ENCODE peak calls at places on chromosomes 13 and 19, in nine cellular contexts. T is ELF-1, S is left colon, Y is H54, L is NCI-H187, I is left cardiac atrium, A is AG08395, Z is choroid plexus epithelial cell, Q is germinal center. J is an unnamed sample.

GRCh38 chr13:40352385-40352778 is 314.1 kb downstream of the FOXO1 start:
- DNase-seq in T (no peak), S (no peak), Y (no peak), L (no peak), I (peak), A (peak), Z (peak), Q (no peak), J (no peak)

GRCh38 chr13:75985132-75985531 is 349.0 kb downstream of the LMO7 start:
- DNase-seq in T (peak), S (no peak), Y (no peak), L (no peak), I (no peak), A (no peak), Z (no peak), Q (no peak), J (no peak)

GRCh38 chr19:13574933-13575332 is 68.7 kb upstream of the CACNA1A start:
- DNase-seq in T (peak), S (no peak), Y (peak), L (no peak), I (no peak), A (peak), Z (no peak), Q (no peak), J (no peak)

GRCh38 chr13:50713849-50714248 is 129.6 kb downstream of the DLEU7 start:
- DNase-seq in T (no peak), S (peak), Y (peak), L (no peak), I (no peak), A (peak), Z (peak), Q (no peak), J (no peak)

GRCh38 chr19:45215391-45216191 is 29.6 kb downstream of the EXOC3L2 start:
- DNase-seq in T (no peak), S (no peak), Y (no peak), L (no peak), I (peak), A (no peak), Z (no peak), Q (no peak), J (peak)

GRCh38 chr19:57302020-57302465 is 18.2 kb upstream of the ZNF543 start:
- DNase-seq in T (peak), S (no peak), Y (peak), L (no peak), I (peak), A (peak), Z (peak), Q (no peak), J (no peak)

GRCh38 chr19:6556480-6556879 is 25.7 kb downstream of the TNFSF9 start:
- DNase-seq in T (no peak), S (no peak), Y (no peak), L (no peak), I (no peak), A (no peak), Z (peak), Q (no peak), J (no peak)

GRCh38 chr13:110784748-110785147 is 71.2 kb downstream of the ING1 start:
- DNase-seq in T (no peak), S (no peak), Y (no peak), L (no peak), I (no peak), A (no peak), Z (no peak), Q (no peak), J (no peak)

GRCh38 chr13:71814806-71815205 is 52.2 kb downstream of the DACH1 start:
- DNase-seq in T (no peak), S (no peak), Y (no peak), L (no peak), I (no peak), A (no peak), Z (no peak), Q (no peak), J (no peak)

GRCh38 chr13:96662036-96662435 is 332.2 kb downstream of the OXGR1 start:
- DNase-seq in T (no peak), S (no peak), Y (no peak), L (no peak), I (no peak), A (no peak), Z (peak), Q (no peak), J (no peak)

GRCh38 chr19:35755550-35756371 is 1.1 kb downstream of the HSPB6 start:
- DNase-seq in T (peak), S (peak), Y (no peak), L (no peak), I (peak), A (peak), Z (peak), Q (no peak), J (peak)

GRCh38 chr19:343941-344624 is 513 bp downstream of the MIER2 start:
- DNase-seq in T (peak), S (peak), Y (peak), L (no peak), I (no peak), A (peak), Z (peak), Q (no peak), J (no peak)

GRCh38 chr13:108427355-108427754 is 157.8 kb downstream of the TNFSF13B start:
- DNase-seq in T (no peak), S (no peak), Y (no peak), L (no peak), I (no peak), A (no peak), Z (no peak), Q (no peak), J (no peak)

GRCh38 chr19:1153891-1154730 is 20.0 kb downstream of the SBNO2 start:
- DNase-seq in T (no peak), S (no peak), Y (no peak), L (no peak), I (no peak), A (no peak), Z (no peak), Q (no peak), J (no peak)

GRCh38 chr13:34884366-34884765 is 57.7 kb upstream of the NBEA start:
- DNase-seq in T (no peak), S (no peak), Y (no peak), L (no peak), I (no peak), A (no peak), Z (no peak), Q (no peak), J (no peak)

GRCh38 chr19:9913237-9914000 is 22.9 kb downstream of the OLFM2 start:
- DNase-seq in T (no peak), S (no peak), Y (no peak), L (no peak), I (peak), A (peak), Z (no peak), Q (no peak), J (peak)

GRCh38 chr19:8324186-8325050 is 3.1 kb downstream of the RPS28 start:
- DNase-seq in T (no peak), S (no peak), Y (no peak), L (no peak), I (peak), A (no peak), Z (no peak), Q (no peak), J (no peak)

GRCh38 chr13:50707533-50708096 is 135.9 kb downstream of the DLEU7 start:
- DNase-seq in T (no peak), S (no peak), Y (no peak), L (no peak), I (no peak), A (no peak), Z (no peak), Q (no peak), J (no peak)

GRCh38 chr13:100106005-100106404 is 17.1 kb downstream of the PCCA start:
- DNase-seq in T (no peak), S (no peak), Y (no peak), L (no peak), I (no peak), A (no peak), Z (peak), Q (no peak), J (no peak)

GRCh38 chr19:6767081-6767356 is 216 bp downstream of the SH2D3A start:
- DNase-seq in T (no peak), S (no peak), Y (no peak), L (no peak), I (no peak), A (no peak), Z (no peak), Q (no peak), J (no peak)

GRCh38 chr19:9793051-9793591 is 24.6 kb upstream of the ZNF846 start:
- DNase-seq in T (no peak), S (peak), Y (no peak), L (no peak), I (peak), A (peak), Z (peak), Q (peak), J (no peak)

GRCh38 chr13:63902141-63902540 is 2486.5 kb upstream of the PCDH20 start:
- DNase-seq in T (no peak), S (no peak), Y (no peak), L (no peak), I (no peak), A (no peak), Z (no peak), Q (no peak), J (no peak)

GRCh38 chr13:52459668-52460067 is 4.4 kb downstream of the CKAP2 start:
- DNase-seq in T (no peak), S (no peak), Y (no peak), L (no peak), I (no peak), A (no peak), Z (peak), Q (no peak), J (no peak)

GRCh38 chr19:54444737-54445136 is 4.3 kb upstream of the LENG8 start:
- DNase-seq in T (no peak), S (peak), Y (no peak), L (no peak), I (no peak), A (no peak), Z (no peak), Q (no peak), J (no peak)

GRCh38 chr19:31330237-31330636 is 19.0 kb downstream of the TSHZ3 start:
- DNase-seq in T (no peak), S (no peak), Y (no peak), L (no peak), I (no peak), A (no peak), Z (no peak), Q (no peak), J (no peak)

GRCh38 chr19:54424201-54424600 is 8.9 kb downstream of the TTYH1 start:
- DNase-seq in T (peak), S (no peak), Y (no peak), L (no peak), I (no peak), A (no peak), Z (no peak), Q (no peak), J (no peak)

GRCh38 chr13:59319276-59319675 is 844.5 kb downstream of the DIAPH3 start:
- DNase-seq in T (no peak), S (no peak), Y (no peak), L (no peak), I (no peak), A (no peak), Z (no peak), Q (no peak), J (no peak)

GRCh38 chr19:7734220-7735203 is 2.6 kb upstream of the CLEC4G start:
- DNase-seq in T (no peak), S (no peak), Y (no peak), L (no peak), I (no peak), A (peak), Z (peak), Q (no peak), J (no peak)

GRCh38 chr19:13987101-13987890 is 18.8 kb downstream of the RFX1 start:
- DNase-seq in T (peak), S (no peak), Y (no peak), L (no peak), I (peak), A (no peak), Z (no peak), Q (no peak), J (no peak)

GRCh38 chr19:5561559-5561958 is 6.2 kb downstream of the TINCR start:
- DNase-seq in T (peak), S (no peak), Y (no peak), L (no peak), I (no peak), A (no peak), Z (no peak), Q (no peak), J (no peak)

GRCh38 chr19:18156841-18157464 is 4.0 kb downstream of the PIK3R2 start:
- DNase-seq in T (no peak), S (peak), Y (peak), L (no peak), I (peak), A (peak), Z (peak), Q (no peak), J (peak)

GRCh38 chr13:31846984-31847752 is 107.8 kb downstream of the RXFP2 start:
- DNase-seq in T (no peak), S (peak), Y (no peak), L (no peak), I (peak), A (peak), Z (no peak), Q (peak), J (no peak)

GRCh38 chr13:27139565-27139964 is 32.0 kb downstream of the USP12 start:
- DNase-seq in T (no peak), S (no peak), Y (no peak), L (no peak), I (no peak), A (no peak), Z (no peak), Q (no peak), J (no peak)

GRCh38 chr19:10431254-10431942 is 11.1 kb downstream of the PDE4A start:
- DNase-seq in T (peak), S (peak), Y (no peak), L (no peak), I (no peak), A (no peak), Z (no peak), Q (peak), J (no peak)

GRCh38 chr19:38952395-38953165 is 21.8 kb downstream of the MRPS12 start:
- DNase-seq in T (peak), S (peak), Y (no peak), L (no peak), I (no peak), A (no peak), Z (peak), Q (peak), J (no peak)

GRCh38 chr19:1211494-1212234 is 6.1 kb downstream of the STK11 start:
- DNase-seq in T (peak), S (no peak), Y (no peak), L (no peak), I (peak), A (no peak), Z (no peak), Q (no peak), J (peak)

GRCh38 chr19:11458236-11458900 is 22.5 kb downstream of the ELAVL3 start:
- DNase-seq in T (no peak), S (no peak), Y (no peak), L (no peak), I (no peak), A (no peak), Z (no peak), Q (no peak), J (no peak)

GRCh38 chr13:112664501-112665203 is 25.2 kb upstream of the ATP11A start:
- DNase-seq in T (no peak), S (no peak), Y (no peak), L (no peak), I (no peak), A (peak), Z (peak), Q (no peak), J (no peak)

J was measured in prostate gland.